ENCODE peak calls at places on chromosomes 16 and 17, in six cellular contexts. K, B, N, U, X and J are unnamed samples.

GRCh38 chr17:32492648-32493289 is 6.0 kb downstream of the CDK5R1 start:
- DNase-seq in K (no peak), B (peak), N (no peak), U (no peak), X (no peak), J (no peak)

GRCh38 chr16:85220125-85220839 is 108.0 kb upstream of the CIBAR2 start:
- DNase-seq in K (no peak), B (peak), N (no peak), U (no peak), X (no peak), J (no peak)

GRCh38 chr16:89507219-89507833 is 877 bp upstream of the SPG7 start:
- DNase-seq in K (no peak), B (no peak), N (no peak), U (no peak), X (no peak), J (no peak)

GRCh38 chr17:74297941-74298340 is 23.9 kb downstream of the DNAI2 start:
- DNase-seq in K (no peak), B (no peak), N (no peak), U (no peak), X (no peak), J (no peak)

GRCh38 chr16:21989141-21989540 is 11.8 kb downstream of the PDZD9 start:
- DNase-seq in K (no peak), B (no peak), N (no peak), U (no peak), X (no peak), J (no peak)

GRCh38 chr16:1890701-1891035 is 18.7 kb upstream of the MEIOB start:
- DNase-seq in K (no peak), B (peak), N (no peak), U (no peak), X (no peak), J (no peak)

GRCh38 chr17:80889897-80890550 is 101.6 kb upstream of the CHMP6 start:
- DNase-seq in K (no peak), B (peak), N (no peak), U (peak), X (no peak), J (no peak)

GRCh38 chr17:17724307-17724921 is 43.2 kb downstream of the RAI1 start:
- DNase-seq in K (no peak), B (no peak), N (no peak), U (no peak), X (no peak), J (no peak)

GRCh38 chr16:56477096-56477878 is 25.9 kb downstream of the OGFOD1 start:
- DNase-seq in K (peak), B (no peak), N (no peak), U (no peak), X (no peak), J (no peak)